ENCODE peak calls at places on chromosomes 6 and 20, in nine cellular contexts. T, A, G, N, C, Z, F, S and K are unnamed samples.

GRCh38 chr20:44247676-44248419 is 740 bp downstream of the GDAP1L1 start:
- DNase-seq in S (peak; percentile 31), T (peak; percentile 94), N (peak; percentile 57), C (no peak), G (no peak), A (peak; percentile 7), Z (no peak), F (peak; percentile 90), K (no peak)

GRCh38 chr6:18260448-18261106 is 3.8 kb downstream of the DEK start:
- DNase-seq in A (no peak), S (peak; percentile 47), G (no peak), C (no peak), Z (no peak), T (no peak), N (no peak), F (no peak), K (no peak)

GRCh38 chr20:17533396-17533795 is 2.2 kb upstream of the BFSP1 start:
- DNase-seq in A (no peak), C (no peak), N (no peak), Z (peak; percentile 46), S (no peak), F (no peak), T (peak; percentile 77), G (peak; percentile 24), K (no peak)

GRCh38 chr20:4167261-4168004 is 152.1 kb upstream of the RNF24 start:
- DNase-seq in A (no peak), S (no peak), G (no peak), F (peak; percentile 53), C (no peak), Z (no peak), N (peak; percentile 45), T (peak; percentile 89), K (no peak)

GRCh38 chr6:140581601-140582000 is 1207.2 kb upstream of the CITED2 start:
- DNase-seq in C (no peak), G (no peak), F (no peak), A (no peak), N (no peak), S (no peak), T (no peak), Z (no peak), K (no peak)

GRCh38 chr6:16187185-16187584 is 51.2 kb upstream of the GMPR start:
- DNase-seq in T (no peak), N (no peak), A (no peak), S (no peak), C (no peak), F (no peak), Z (no peak), G (no peak), K (no peak)

GRCh38 chr6:170440437-170440836 is 112.7 kb downstream of the PSMB1 start:
- DNase-seq in S (no peak), A (no peak), G (no peak), C (peak; percentile 73), F (no peak), N (no peak), T (peak; percentile 50), Z (no peak), K (no peak)

GRCh38 chr20:16945619-16946018 is 197.5 kb downstream of the OTOR start:
- DNase-seq in G (no peak), S (no peak), C (no peak), T (no peak), Z (no peak), N (no peak), F (no peak), A (no peak), K (no peak)

GRCh38 chr20:25247100-25247665 is 702 bp upstream of the PYGB start:
- DNase-seq in N (peak; percentile 83), S (peak; percentile 37), Z (peak; percentile 65), T (peak; percentile 82), F (peak; percentile 52), A (peak; percentile 17), G (no peak), C (peak; percentile 83), K (peak; percentile 77)

GRCh38 chr6:160315310-160315709 is 32.9 kb upstream of the SLC22A3 start:
- DNase-seq in N (no peak), T (no peak), A (no peak), Z (no peak), F (no peak), G (no peak), C (no peak), S (no peak), K (no peak)

GRCh38 chr6:48098923-48099322 is 12.1 kb downstream of the PTCHD4 start:
- DNase-seq in S (no peak), G (no peak), A (no peak), C (no peak), Z (no peak), T (no peak), F (no peak), N (no peak), K (no peak)

GRCh38 chr20:38764563-38765355 is 16.5 kb downstream of the ACTR5 start:
- DNase-seq in A (peak; percentile 47), Z (no peak), S (peak; percentile 71), F (no peak), G (no peak), T (no peak), C (no peak), N (no peak), K (no peak)

GRCh38 chr6:45923831-45924391 is 91.7 kb downstream of the CLIC5 start:
- DNase-seq in N (no peak), S (peak; percentile 74), T (no peak), C (no peak), G (no peak), F (no peak), Z (no peak), A (peak; percentile 3), K (no peak)

GRCh38 chr6:113363866-113364265 is 493.3 kb upstream of the MARCKS start:
- DNase-seq in S (no peak), Z (no peak), T (no peak), G (no peak), A (no peak), C (no peak), F (no peak), N (no peak), K (no peak)

GRCh38 chr6:15682965-15683822 is 20.4 kb upstream of the DTNBP1 start:
- DNase-seq in F (no peak), Z (no peak), N (no peak), C (no peak), A (no peak), T (no peak), G (no peak), S (no peak), K (no peak)

GRCh38 chr20:52192296-52193007 is 873 bp upstream of the ZFP64 start:
- DNase-seq in G (peak; percentile 32), F (no peak), T (peak; percentile 67), C (no peak), Z (peak; percentile 39), A (no peak), S (peak; percentile 54), N (peak; percentile 44), K (no peak)

GRCh38 chr20:24420567-24420966 is 48.9 kb upstream of the SYNDIG1 start:
- DNase-seq in T (no peak), N (no peak), Z (no peak), S (no peak), F (no peak), C (no peak), G (no peak), A (no peak), K (no peak)

GRCh38 chr20:45950330-45950646 is 15.8 kb downstream of the PCIF1 start:
- DNase-seq in A (no peak), S (no peak), N (no peak), C (no peak), G (no peak), Z (peak; percentile 28), T (no peak), F (no peak), K (peak; percentile 27)

GRCh38 chr6:38134704-38135088 is 315.2 kb downstream of the ZFAND3 start:
- DNase-seq in T (no peak), F (no peak), Z (no peak), G (no peak), S (no peak), C (no peak), A (no peak), N (no peak), K (no peak)